ENCODE peak calls at places on chromosomes 1 and 21, in six cellular contexts. Q, A, M, N, L and U are unnamed samples.

GRCh38 chr1:8660455-8660854 is 157.0 kb downstream of the RERE start:
- DNase-seq in Q (peak), A (no peak), M (peak), N (no peak), L (peak), U (no peak)

GRCh38 chr1:217907504-217907903 is 276.4 kb downstream of the SPATA17 start:
- DNase-seq in Q (no peak), A (no peak), M (no peak), N (no peak), L (no peak), U (no peak)

GRCh38 chr21:37095821-37096220 is 22.8 kb downstream of the TTC3 start:
- DNase-seq in Q (no peak), A (no peak), M (no peak), N (peak), L (no peak), U (no peak)

GRCh38 chr1:94619731-94620130 is 78.2 kb upstream of the F3 start:
- DNase-seq in Q (no peak), A (no peak), M (no peak), N (no peak), L (no peak), U (no peak)

GRCh38 chr1:153534933-153535663 is 693 bp downstream of the S100A6 start:
- DNase-seq in Q (no peak), A (no peak), M (no peak), N (no peak), L (no peak), U (no peak)

GRCh38 chr1:156516821-156517220 is 16.2 kb upstream of the MEF2D start:
- DNase-seq in Q (no peak), A (no peak), M (peak), N (no peak), L (no peak), U (no peak)

GRCh38 chr1:116497660-116498059 is 73.2 kb downstream of the CD58 start:
- DNase-seq in Q (no peak), A (no peak), M (peak), N (no peak), L (no peak), U (no peak)

GRCh38 chr1:175207971-175208370 is 15.4 kb upstream of the KIAA0040 start:
- DNase-seq in Q (no peak), A (no peak), M (no peak), N (no peak), L (no peak), U (no peak)

GRCh38 chr1:76666499-76666898 is 200.8 kb upstream of the ST6GALNAC5 start:
- DNase-seq in Q (no peak), A (no peak), M (no peak), N (no peak), L (no peak), U (peak)

GRCh38 chr21:45136927-45137611 is 62.7 kb downstream of the ADARB1 start:
- DNase-seq in Q (peak), A (no peak), M (peak), N (peak), L (no peak), U (no peak)

GRCh38 chr1:179002552-179003345 is 22.9 kb upstream of the FAM20B start:
- DNase-seq in Q (peak), A (peak), M (peak), N (peak), L (no peak), U (no peak)

GRCh38 chr1:207336559-207337467 is 15.3 kb downstream of the CD55 start:
- DNase-seq in Q (peak), A (no peak), M (no peak), N (no peak), L (no peak), U (no peak)

DNA sequence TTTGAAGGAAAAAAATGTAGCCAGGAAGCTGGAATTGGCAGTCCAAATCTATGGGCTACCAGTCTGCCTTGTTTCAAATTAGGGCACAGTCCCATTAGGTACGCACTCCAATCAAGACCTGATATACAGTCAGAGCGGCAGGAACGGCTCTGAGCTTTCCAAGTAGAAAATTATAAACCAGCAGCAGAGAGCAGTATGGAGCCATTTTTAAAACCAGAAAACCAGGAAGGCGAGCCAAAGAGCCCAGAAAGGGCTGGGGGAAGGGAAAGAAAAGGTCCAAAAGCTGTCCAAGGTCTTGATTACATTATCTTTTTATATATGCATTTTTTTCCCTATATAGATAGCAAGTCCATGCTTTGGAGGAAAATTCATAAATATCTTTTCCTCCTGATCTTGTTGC is 719.0 kb downstream of the RWDD3 start:
- DNase-seq in Q (no peak), A (no peak), M (no peak), N (peak), L (no peak), U (no peak)
- TF ChIP-seq CTCF in Q (no peak), A (no peak), M (no peak), N (peak), L (no peak), U (peak)

DNA sequence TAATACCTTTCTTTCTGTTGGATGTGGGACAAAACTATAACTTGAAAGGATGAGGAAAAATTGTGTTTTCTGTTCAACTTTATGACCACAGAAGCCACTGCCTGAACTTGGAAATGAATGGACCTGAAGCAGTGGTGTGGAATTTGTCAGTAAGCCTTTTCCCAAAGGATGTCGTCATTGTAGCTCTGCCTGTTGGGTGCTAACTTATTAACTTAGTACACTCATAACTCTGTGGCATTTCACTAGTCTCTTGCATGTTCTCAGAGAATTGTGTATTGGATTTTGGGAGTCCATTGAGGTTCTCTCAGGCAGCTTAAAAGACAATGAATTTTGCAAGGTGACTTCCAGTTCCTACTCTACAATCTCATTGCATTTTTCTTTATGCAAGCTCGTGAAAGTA is 49.6 kb downstream of the KCNK2 start:
- DNase-seq in Q (no peak), A (no peak), M (no peak), N (no peak), L (no peak), U (no peak)
- H3K4me3 ChIP-seq in Q (no peak), A (no peak), M (no peak), N (no peak), L (no peak), U (no peak)

GRCh38 chr1:18302788-18303413 is 177.8 kb upstream of the KLHDC7A start:
- DNase-seq in Q (no peak), A (no peak), M (peak), N (peak), L (no peak), U (no peak)
- TF ChIP-seq CTCF in Q (peak), A (peak), M (peak), N (peak), L (no peak), U (peak)

GRCh38 chr1:84301759-84302380 is 362 bp downstream of the SAMD13 start:
- DNase-seq in Q (no peak), A (no peak), M (no peak), N (no peak), L (no peak), U (no peak)
- H3K4me3 ChIP-seq in Q (no peak), A (no peak), M (no peak), N (no peak), L (no peak), U (peak)